ENCODE peak calls at places on chromosomes 7 and 10, in nine cellular contexts. Q is mesenchymal stem cell; U is AG04449; R is SW 1271; B is T follicular helper cell; O is T-helper 2 cell; H is NCI-H1092 treated with DMSO at 0.1 percent for 48 hours; S is stimulated activated CD4-positive, alpha-beta T cell treated with anti-CD3 and anti-CD28 coated beads, Interleukin-1b, Interleukin-23, amount 100 ng/mL, for 4 hours; Y is RCC 7860. K is an unnamed sample.

GRCh38 chr7:91557789-91558396 is 293.7 kb downstream of the FZD1 start:
- DNase-seq in B (no peak), Y (peak), O (no peak), R (no peak), Q (peak), H (no peak), S (no peak), U (peak), K (peak)

GRCh38 chr7:100471021-100471420 is 7.0 kb upstream of the SPACDR start:
- DNase-seq in O (no peak), S (no peak), B (no peak), U (no peak), R (no peak), Y (no peak), H (no peak), Q (no peak), K (no peak)

GRCh38 chr7:117393781-117394180 is 33.5 kb downstream of the ASZ1 start:
- DNase-seq in B (no peak), U (no peak), Q (no peak), O (no peak), H (no peak), Y (no peak), R (no peak), S (no peak), K (no peak)

GRCh38 chr10:64033710-64034109 is 512.5 kb downstream of the REEP3 start:
- DNase-seq in O (no peak), Y (no peak), R (no peak), B (no peak), S (no peak), Q (no peak), U (no peak), H (no peak), K (no peak)

GRCh38 chr7:135194494-135195095 is 16.7 kb downstream of the WDR91 start:
- DNase-seq in R (no peak), Y (peak), S (no peak), Q (peak), O (no peak), H (no peak), B (no peak), U (no peak), K (no peak)

GRCh38 chr10:73586583-73586984 is 4.6 kb downstream of the USP54 start:
- DNase-seq in Q (peak), R (no peak), S (no peak), H (no peak), O (no peak), B (no peak), U (peak), Y (peak), K (peak)

GRCh38 chr10:124648738-124649137 is 95.4 kb downstream of the FAM53B start:
- DNase-seq in Y (no peak), U (peak), R (no peak), H (peak), B (peak), S (no peak), Q (peak), O (no peak), K (peak)

GRCh38 chr7:34357068-34357467 is 300.9 kb upstream of the NPSR1 start:
- DNase-seq in O (no peak), R (no peak), Q (no peak), B (no peak), S (no peak), U (no peak), Y (peak), H (no peak), K (no peak)

GRCh38 chr7:43112088-43112940 is at the start of gene HECW1:
- DNase-seq in Q (no peak), H (no peak), R (no peak), U (no peak), S (no peak), Y (no peak), B (no peak), O (no peak), K (no peak)

GRCh38 chr10:12531305-12531738 is 182.0 kb downstream of the CAMK1D start:
- DNase-seq in B (no peak), Y (no peak), Q (no peak), H (no peak), U (no peak), R (no peak), S (no peak), O (no peak), K (no peak)

GRCh38 chr10:113709221-113709838 is 29.6 kb downstream of the CASP7 start:
- DNase-seq in Q (peak), R (no peak), O (no peak), U (peak), S (no peak), H (peak), B (no peak), Y (peak), K (no peak)

GRCh38 chr7:76358053-76358477 is 726 bp downstream of the YWHAG start:
- DNase-seq in S (peak), O (peak), R (no peak), H (peak), Q (peak), B (peak), Y (peak), U (no peak), K (no peak)

GRCh38 chr7:37416739-37417474 is 31.8 kb downstream of the ELMO1 start:
- DNase-seq in S (no peak), U (no peak), Y (no peak), B (no peak), Q (no peak), H (no peak), R (no peak), O (no peak), K (no peak)

GRCh38 chr7:12481722-12482121 is 78.1 kb upstream of the VWDE start:
- DNase-seq in O (no peak), R (no peak), U (no peak), H (no peak), S (no peak), Q (peak), Y (no peak), B (no peak), K (no peak)

GRCh38 chr10:109922976-109923921 is at the start of gene XPNPEP1:
- DNase-seq in U (no peak), R (no peak), S (peak), H (peak), Q (peak), B (peak), Y (peak), O (peak), K (no peak)

GRCh38 chr7:64854969-64855368 is 48.1 kb upstream of the ZNF273 start:
- DNase-seq in S (no peak), B (no peak), O (no peak), Q (no peak), H (no peak), R (no peak), Y (no peak), U (no peak), K (no peak)

GRCh38 chr7:31384461-31384860 is 43.9 kb upstream of the NEUROD6 start:
- DNase-seq in U (no peak), O (no peak), Y (no peak), H (no peak), S (no peak), R (no peak), B (no peak), Q (no peak), K (no peak)

GRCh38 chr10:132158810-132159209 is 27.9 kb upstream of the DPYSL4 start:
- DNase-seq in Q (no peak), R (no peak), S (no peak), Y (no peak), H (no peak), U (no peak), O (no peak), B (peak), K (no peak)

GRCh38 chr10:49543604-49544003 is 4.7 kb upstream of the ERCC6 start:
- DNase-seq in Q (no peak), H (no peak), S (no peak), U (no peak), O (no peak), Y (no peak), B (no peak), R (no peak), K (no peak)

GRCh38 chr7:73526892-73527821 is 5.1 kb upstream of the BAZ1B start:
- DNase-seq in S (no peak), Q (no peak), R (no peak), U (no peak), O (no peak), B (no peak), H (peak), Y (no peak), K (no peak)

GRCh38 chr7:105010538-105011523 is 3.2 kb upstream of the KMT2E start:
- DNase-seq in S (no peak), R (no peak), O (no peak), U (no peak), H (no peak), Q (peak), B (no peak), Y (no peak), K (no peak)

GRCh38 chr10:47164126-47164799 is 135.7 kb upstream of the GDF10 start:
- DNase-seq in Q (no peak), S (no peak), O (no peak), H (no peak), Y (peak), U (peak), R (no peak), B (no peak), K (no peak)

GRCh38 chr7:42070068-42070467 is 166.9 kb downstream of the GLI3 start:
- DNase-seq in O (no peak), Q (peak), B (no peak), Y (no peak), R (no peak), H (no peak), S (no peak), U (no peak), K (no peak)

GRCh38 chr7:441713-442421 is 77.8 kb downstream of the PDGFA start:
- DNase-seq in H (no peak), U (no peak), B (no peak), S (no peak), O (no peak), Q (no peak), R (no peak), Y (no peak), K (no peak)

GRCh38 chr10:103781329-103782061 is 73.9 kb downstream of the SH3PXD2A start:
- DNase-seq in H (no peak), R (no peak), U (peak), S (no peak), B (no peak), Q (peak), Y (peak), O (no peak), K (no peak)

GRCh38 chr10:19876570-19876969 is 60.3 kb downstream of the PLXDC2 start:
- DNase-seq in Q (no peak), H (no peak), U (no peak), Y (no peak), O (no peak), R (no peak), B (no peak), S (no peak), K (no peak)

GRCh38 chr7:118041336-118041878 is 142.6 kb upstream of the LSM8 start:
- DNase-seq in H (no peak), Y (no peak), U (no peak), O (no peak), B (no peak), Q (no peak), S (no peak), R (no peak), K (no peak)

GRCh38 chr7:102404005-102404861 is 8.1 kb downstream of the PRKRIP1 start:
- DNase-seq in Q (peak), R (no peak), U (no peak), H (peak), Y (peak), B (peak), O (no peak), S (no peak), K (no peak)

GRCh38 chr7:7970620-7971307 is 2.2 kb downstream of the GLCCI1 start:
- DNase-seq in S (no peak), Q (peak), Y (peak), B (no peak), H (peak), U (no peak), R (no peak), O (no peak), K (no peak)

GRCh38 chr7:87316846-87317545 is 28.5 kb upstream of the CROT start:
- DNase-seq in Q (peak), U (peak), O (no peak), R (no peak), B (no peak), Y (no peak), H (no peak), S (no peak), K (no peak)

GRCh38 chr10:44684641-44685040 is 226.5 kb upstream of the TMEM72 start:
- DNase-seq in U (no peak), Q (no peak), B (no peak), Y (no peak), S (no peak), O (no peak), H (no peak), R (no peak), K (no peak)

GRCh38 chr10:2772791-2773644 is 294.3 kb upstream of the PFKP start:
- DNase-seq in U (no peak), O (no peak), Q (no peak), Y (no peak), B (no peak), H (peak), R (no peak), S (no peak), K (no peak)

GRCh38 chr7:24829787-24830186 is 72.5 kb upstream of the GSDME start:
- DNase-seq in S (no peak), H (no peak), O (no peak), U (no peak), Y (no peak), B (no peak), Q (peak), R (no peak), K (no peak)

GRCh38 chr10:60427709-60428386 is 38.2 kb upstream of the ANK3 start:
- DNase-seq in R (no peak), Y (no peak), S (no peak), U (no peak), B (no peak), H (no peak), O (no peak), Q (no peak), K (no peak)

GRCh38 chr7:18570890-18571478 is 75.4 kb downstream of the HDAC9 start:
- DNase-seq in R (no peak), Q (peak), B (no peak), U (no peak), Y (peak), O (no peak), S (no peak), H (peak), K (peak)

GRCh38 chr10:7424315-7424714 is 13.5 kb upstream of the SFMBT2 start:
- DNase-seq in S (no peak), B (no peak), O (no peak), U (no peak), R (no peak), H (no peak), Q (no peak), Y (no peak), K (no peak)

GRCh38 chr10:34319197-34319846 is 495.8 kb downstream of the PARD3 start:
- DNase-seq in H (peak), R (no peak), B (no peak), U (peak), Q (peak), Y (no peak), S (no peak), O (no peak), K (no peak)

GRCh38 chr7:138665249-138665648 is 35.9 kb downstream of the SVOPL start:
- DNase-seq in O (no peak), Y (no peak), Q (no peak), H (no peak), B (no peak), R (no peak), U (no peak), S (no peak), K (no peak)

GRCh38 chr10:111211756-111212155 is 134.9 kb downstream of the ADRA2A start:
- DNase-seq in O (no peak), S (no peak), U (peak), R (no peak), H (no peak), Y (no peak), Q (peak), B (no peak), K (no peak)

K was measured in glomerular endothelial cell.